ENCODE peak calls at places on chromosome X, in seven cellular contexts. D is glutamatergic neuron, K is glomerular endothelial cell, X is Calu3, H is M059J, R is GM19239, Z is OCI-M1. W is an unnamed sample.

GRCh38 chrX:1601051-1601767 is 9.8 kb downstream of the AKAP17A start:
- DNase-seq in H (no peak), R (no peak), K (no peak), X (no peak), D (no peak), Z (no peak), W (no peak)

GRCh38 chrX:7574325-7574724 is 268.6 kb upstream of the VCX start:
- DNase-seq in K (no peak), X (no peak), H (peak), R (no peak), D (no peak), Z (no peak), W (no peak)

GRCh38 chrX:129940721-129941120 is 34.8 kb downstream of the UTP14A start:
- DNase-seq in Z (no peak), X (no peak), R (no peak), D (no peak), H (no peak), K (no peak), W (no peak)

GRCh38 chrX:149881081-149881711 is at the start of gene MAGEA8:
- DNase-seq in Z (no peak), K (no peak), X (no peak), D (no peak), R (no peak), H (no peak), W (no peak)

GRCh38 chrX:129495941-129496340 is 27.3 kb downstream of the SMARCA1 start:
- DNase-seq in X (no peak), H (peak), R (no peak), Z (no peak), D (no peak), K (no peak), W (no peak)

GRCh38 chrX:100747090-100747489 is 15.2 kb upstream of the SYTL4 start:
- DNase-seq in R (no peak), Z (peak), X (no peak), D (no peak), H (peak), K (no peak), W (no peak)

GRCh38 chrX:132786217-132786616 is 172.2 kb downstream of the HS6ST2 start:
- DNase-seq in R (no peak), D (no peak), H (peak), Z (no peak), X (no peak), K (no peak), W (no peak)

GRCh38 chrX:43809463-43809862 is 72.8 kb downstream of the MAOB start:
- DNase-seq in Z (no peak), X (no peak), D (no peak), K (no peak), H (peak), R (no peak), W (no peak)

GRCh38 chrX:74514384-74514783 is 93.1 kb downstream of the SLC16A2 start:
- DNase-seq in H (peak), K (no peak), R (no peak), D (no peak), Z (peak), X (peak), W (no peak)

GRCh38 chrX:107324493-107325310 is 118.3 kb downstream of the DNAAF6 start:
- DNase-seq in D (peak), R (no peak), X (peak), Z (peak), H (peak), K (no peak), W (no peak)

GRCh38 chrX:105651052-105651451 is 171.3 kb upstream of the NRK start:
- DNase-seq in D (no peak), H (no peak), R (no peak), K (no peak), X (no peak), Z (no peak), W (no peak)

GRCh38 chrX:111098874-111099273 is 2.9 kb downstream of the PAK3 start:
- DNase-seq in R (peak), H (peak), D (peak), X (peak), K (no peak), Z (peak), W (no peak)

GRCh38 chrX:23844502-23845138 is 61.6 kb downstream of the SAT1 start:
- DNase-seq in D (no peak), X (no peak), H (no peak), R (no peak), Z (peak), K (no peak), W (no peak)

GRCh38 chrX:148381603-148382002 is 118.8 kb upstream of the AFF2 start:
- DNase-seq in D (no peak), H (no peak), Z (no peak), K (no peak), R (no peak), X (no peak), W (no peak)

GRCh38 chrX:46203115-46203514 is 342.1 kb downstream of the ZNF674 start:
- DNase-seq in Z (no peak), D (no peak), H (peak), X (no peak), R (no peak), K (no peak), W (no peak)

GRCh38 chrX:30039768-30040167 is 175.6 kb upstream of the MAGEB2 start:
- DNase-seq in H (peak), X (no peak), Z (no peak), K (no peak), D (no peak), R (no peak), W (no peak)

GRCh38 chrX:121356850-121357171 is 309.4 kb downstream of the GLUD2 start:
- DNase-seq in R (no peak), D (no peak), K (no peak), Z (no peak), H (no peak), X (no peak), W (no peak)

GRCh38 chrX:27842867-27843266 is 35.1 kb downstream of the MAGEB10 start:
- DNase-seq in D (no peak), H (no peak), Z (no peak), R (no peak), K (no peak), X (no peak), W (no peak)

GRCh38 chrX:15493118-15494082 is at the start of gene PIR:
- DNase-seq in X (peak), K (no peak), Z (peak), D (peak), H (peak), R (peak), W (peak)

GRCh38 chrX:2441466-2441865 is 59.3 kb downstream of the DHRSX start:
- DNase-seq in K (no peak), Z (no peak), R (no peak), X (no peak), H (no peak), D (no peak), W (no peak)

GRCh38 chrX:12965390-12965940 is 9.4 kb upstream of the TMSB4X start:
- DNase-seq in R (no peak), X (no peak), Z (no peak), H (no peak), D (no peak), K (no peak), W (no peak)

GRCh38 chrX:72243472-72243871 is 4.6 kb upstream of the ERCC6L start:
- DNase-seq in R (no peak), D (no peak), H (peak), X (no peak), Z (peak), K (peak), W (no peak)

GRCh38 chrX:71536285-71536684 is 3.4 kb downstream of the OGT start:
- DNase-seq in X (no peak), K (no peak), D (no peak), R (no peak), Z (no peak), H (no peak), W (no peak)

GRCh38 chrX:40685352-40685918 is 38.1 kb upstream of the CXorf38 start:
- DNase-seq in X (no peak), H (no peak), Z (no peak), K (no peak), R (no peak), D (no peak), W (no peak)

GRCh38 chrX:150731795-150732194 is 38.6 kb downstream of the MTMR1 start:
- DNase-seq in K (no peak), R (no peak), Z (peak), D (no peak), H (peak), X (no peak), W (no peak)

GRCh38 chrX:97843200-97843811 is 959.6 kb downstream of the RPA4 start:
- DNase-seq in R (no peak), H (no peak), D (no peak), Z (no peak), X (no peak), K (no peak), W (no peak)

GRCh38 chrX:136880003-136880451 is 498 bp downstream of the RBMX start:
- DNase-seq in H (peak), X (peak), D (peak), K (no peak), Z (peak), R (no peak), W (no peak)

GRCh38 chrX:42524374-42524773 is 253.6 kb downstream of the PPP1R2C start:
- DNase-seq in Z (no peak), X (no peak), R (no peak), D (no peak), K (no peak), H (peak), W (no peak)